ENCODE peak calls at places on chromosomes 2 and 18, in five cellular contexts. One of them, this sample, is unnamed.
A peak's percentile ranks its signal among the peaks of the same experiment; 100 is the strongest.

GRCh38 chr18:3877678-3878077 is 427.7 kb downstream of the TGIF1 start:
- DNase-seq in caudate nucleus: no peak
- DNase-seq in stimulated activated CD4-positive, alpha-beta T cell treated with anti-CD3 and anti-CD28 coated beads, Interleukin-12 subunit alpha, Interleukin-12 subunit beta, amount 100 ng/mL, for 24 hours: no peak
- DNase-seq in activated naive CD8-positive, alpha-beta T cell treated with anti-CD3 and anti-CD28 coated beads for 36 hours: no peak
- DNase-seq in astrocyte of the spinal cord: no peak
- DNase-seq in this sample: no peak

GRCh38 chr2:240230424-240230945 is 90.0 kb upstream of the OTOS start:
- DNase-seq in caudate nucleus: no peak
- DNase-seq in stimulated activated CD4-positive, alpha-beta T cell treated with anti-CD3 and anti-CD28 coated beads, Interleukin-12 subunit alpha, Interleukin-12 subunit beta, amount 100 ng/mL, for 24 hours: no peak
- DNase-seq in activated naive CD8-positive, alpha-beta T cell treated with anti-CD3 and anti-CD28 coated beads for 36 hours: no peak
- DNase-seq in astrocyte of the spinal cord: no peak
- DNase-seq in this sample: no peak

GRCh38 chr2:187497858-187498463 is 49.9 kb upstream of the CALCRL start:
- DNase-seq in caudate nucleus: no peak
- DNase-seq in stimulated activated CD4-positive, alpha-beta T cell treated with anti-CD3 and anti-CD28 coated beads, Interleukin-12 subunit alpha, Interleukin-12 subunit beta, amount 100 ng/mL, for 24 hours: no peak
- DNase-seq in activated naive CD8-positive, alpha-beta T cell treated with anti-CD3 and anti-CD28 coated beads for 36 hours: no peak
- DNase-seq in astrocyte of the spinal cord: peak; percentile 34
- DNase-seq in this sample: no peak

GRCh38 chr18:9763876-9764605 is 55.9 kb downstream of the RAB31 start:
- DNase-seq in caudate nucleus: no peak
- DNase-seq in stimulated activated CD4-positive, alpha-beta T cell treated with anti-CD3 and anti-CD28 coated beads, Interleukin-12 subunit alpha, Interleukin-12 subunit beta, amount 100 ng/mL, for 24 hours: no peak
- DNase-seq in activated naive CD8-positive, alpha-beta T cell treated with anti-CD3 and anti-CD28 coated beads for 36 hours: no peak
- DNase-seq in astrocyte of the spinal cord: no peak
- DNase-seq in this sample: no peak

GRCh38 chr2:191889924-191890323 is 43.0 kb upstream of the CAVIN2 start:
- DNase-seq in caudate nucleus: no peak
- DNase-seq in stimulated activated CD4-positive, alpha-beta T cell treated with anti-CD3 and anti-CD28 coated beads, Interleukin-12 subunit alpha, Interleukin-12 subunit beta, amount 100 ng/mL, for 24 hours: no peak
- DNase-seq in activated naive CD8-positive, alpha-beta T cell treated with anti-CD3 and anti-CD28 coated beads for 36 hours: no peak
- DNase-seq in astrocyte of the spinal cord: no peak
- DNase-seq in this sample: no peak

GRCh38 chr2:86174445-86174844 is 20.8 kb downstream of the IMMT start:
- DNase-seq in caudate nucleus: no peak
- DNase-seq in stimulated activated CD4-positive, alpha-beta T cell treated with anti-CD3 and anti-CD28 coated beads, Interleukin-12 subunit alpha, Interleukin-12 subunit beta, amount 100 ng/mL, for 24 hours: no peak
- DNase-seq in activated naive CD8-positive, alpha-beta T cell treated with anti-CD3 and anti-CD28 coated beads for 36 hours: no peak
- DNase-seq in astrocyte of the spinal cord: no peak
- DNase-seq in this sample: no peak

GRCh38 chr2:66885775-66886402 is 451.0 kb downstream of the MEIS1 start:
- DNase-seq in caudate nucleus: no peak
- DNase-seq in stimulated activated CD4-positive, alpha-beta T cell treated with anti-CD3 and anti-CD28 coated beads, Interleukin-12 subunit alpha, Interleukin-12 subunit beta, amount 100 ng/mL, for 24 hours: no peak
- DNase-seq in activated naive CD8-positive, alpha-beta T cell treated with anti-CD3 and anti-CD28 coated beads for 36 hours: no peak
- DNase-seq in astrocyte of the spinal cord: no peak
- DNase-seq in this sample: no peak

GRCh38 chr2:197185676-197186075 is 124.9 kb downstream of the ANKRD44 start:
- DNase-seq in caudate nucleus: no peak
- DNase-seq in stimulated activated CD4-positive, alpha-beta T cell treated with anti-CD3 and anti-CD28 coated beads, Interleukin-12 subunit alpha, Interleukin-12 subunit beta, amount 100 ng/mL, for 24 hours: no peak
- DNase-seq in activated naive CD8-positive, alpha-beta T cell treated with anti-CD3 and anti-CD28 coated beads for 36 hours: no peak
- DNase-seq in astrocyte of the spinal cord: no peak
- DNase-seq in this sample: no peak

GRCh38 chr2:154908312-154908711 is 209.8 kb downstream of the KCNJ3 start:
- DNase-seq in caudate nucleus: no peak
- DNase-seq in stimulated activated CD4-positive, alpha-beta T cell treated with anti-CD3 and anti-CD28 coated beads, Interleukin-12 subunit alpha, Interleukin-12 subunit beta, amount 100 ng/mL, for 24 hours: no peak
- DNase-seq in activated naive CD8-positive, alpha-beta T cell treated with anti-CD3 and anti-CD28 coated beads for 36 hours: no peak
- DNase-seq in astrocyte of the spinal cord: no peak
- DNase-seq in this sample: no peak

GRCh38 chr2:2909086-2910035 is 468.3 kb downstream of the EIPR1 start:
- DNase-seq in caudate nucleus: no peak
- DNase-seq in stimulated activated CD4-positive, alpha-beta T cell treated with anti-CD3 and anti-CD28 coated beads, Interleukin-12 subunit alpha, Interleukin-12 subunit beta, amount 100 ng/mL, for 24 hours: no peak
- DNase-seq in activated naive CD8-positive, alpha-beta T cell treated with anti-CD3 and anti-CD28 coated beads for 36 hours: no peak
- DNase-seq in astrocyte of the spinal cord: no peak
- DNase-seq in this sample: no peak

GRCh38 chr18:61850756-61851155 is 42.1 kb downstream of the RNF152 start:
- DNase-seq in caudate nucleus: no peak
- DNase-seq in stimulated activated CD4-positive, alpha-beta T cell treated with anti-CD3 and anti-CD28 coated beads, Interleukin-12 subunit alpha, Interleukin-12 subunit beta, amount 100 ng/mL, for 24 hours: no peak
- DNase-seq in activated naive CD8-positive, alpha-beta T cell treated with anti-CD3 and anti-CD28 coated beads for 36 hours: no peak
- DNase-seq in astrocyte of the spinal cord: no peak
- DNase-seq in this sample: no peak

GRCh38 chr2:43818761-43819160 is 19.9 kb downstream of the ABCG5 start:
- DNase-seq in caudate nucleus: no peak
- DNase-seq in stimulated activated CD4-positive, alpha-beta T cell treated with anti-CD3 and anti-CD28 coated beads, Interleukin-12 subunit alpha, Interleukin-12 subunit beta, amount 100 ng/mL, for 24 hours: no peak
- DNase-seq in activated naive CD8-positive, alpha-beta T cell treated with anti-CD3 and anti-CD28 coated beads for 36 hours: peak; percentile 22
- DNase-seq in astrocyte of the spinal cord: peak; percentile 34
- DNase-seq in this sample: no peak

GRCh38 chr2:239756392-239757153 is 268.6 kb downstream of the NDUFA10 start:
- DNase-seq in caudate nucleus: peak; percentile 62
- DNase-seq in stimulated activated CD4-positive, alpha-beta T cell treated with anti-CD3 and anti-CD28 coated beads, Interleukin-12 subunit alpha, Interleukin-12 subunit beta, amount 100 ng/mL, for 24 hours: no peak
- DNase-seq in activated naive CD8-positive, alpha-beta T cell treated with anti-CD3 and anti-CD28 coated beads for 36 hours: no peak
- DNase-seq in astrocyte of the spinal cord: peak; percentile 5
- DNase-seq in this sample: no peak

GRCh38 chr2:240789501-240790369 is 30.3 kb downstream of the KIF1A start:
- DNase-seq in caudate nucleus: no peak
- DNase-seq in stimulated activated CD4-positive, alpha-beta T cell treated with anti-CD3 and anti-CD28 coated beads, Interleukin-12 subunit alpha, Interleukin-12 subunit beta, amount 100 ng/mL, for 24 hours: no peak
- DNase-seq in activated naive CD8-positive, alpha-beta T cell treated with anti-CD3 and anti-CD28 coated beads for 36 hours: no peak
- DNase-seq in astrocyte of the spinal cord: no peak
- DNase-seq in this sample: no peak

GRCh38 chr18:7927119-7927518 is 360.0 kb downstream of the PTPRM start:
- DNase-seq in caudate nucleus: no peak
- DNase-seq in stimulated activated CD4-positive, alpha-beta T cell treated with anti-CD3 and anti-CD28 coated beads, Interleukin-12 subunit alpha, Interleukin-12 subunit beta, amount 100 ng/mL, for 24 hours: no peak
- DNase-seq in activated naive CD8-positive, alpha-beta T cell treated with anti-CD3 and anti-CD28 coated beads for 36 hours: no peak
- DNase-seq in astrocyte of the spinal cord: no peak
- DNase-seq in this sample: no peak

GRCh38 chr2:233049194-233049761 is 10.9 kb upstream of the INPP5D start:
- DNase-seq in caudate nucleus: no peak
- DNase-seq in stimulated activated CD4-positive, alpha-beta T cell treated with anti-CD3 and anti-CD28 coated beads, Interleukin-12 subunit alpha, Interleukin-12 subunit beta, amount 100 ng/mL, for 24 hours: no peak
- DNase-seq in activated naive CD8-positive, alpha-beta T cell treated with anti-CD3 and anti-CD28 coated beads for 36 hours: no peak
- DNase-seq in astrocyte of the spinal cord: no peak
- DNase-seq in this sample: no peak

GRCh38 chr2:240639566-240639965 is 14.3 kb downstream of the GPR35 start:
- DNase-seq in caudate nucleus: no peak
- DNase-seq in stimulated activated CD4-positive, alpha-beta T cell treated with anti-CD3 and anti-CD28 coated beads, Interleukin-12 subunit alpha, Interleukin-12 subunit beta, amount 100 ng/mL, for 24 hours: no peak
- DNase-seq in activated naive CD8-positive, alpha-beta T cell treated with anti-CD3 and anti-CD28 coated beads for 36 hours: no peak
- DNase-seq in astrocyte of the spinal cord: no peak
- DNase-seq in this sample: no peak

GRCh38 chr2:30421551-30422436 is 25.3 kb upstream of the LCLAT1 start:
- DNase-seq in caudate nucleus: no peak
- DNase-seq in stimulated activated CD4-positive, alpha-beta T cell treated with anti-CD3 and anti-CD28 coated beads, Interleukin-12 subunit alpha, Interleukin-12 subunit beta, amount 100 ng/mL, for 24 hours: no peak
- DNase-seq in activated naive CD8-positive, alpha-beta T cell treated with anti-CD3 and anti-CD28 coated beads for 36 hours: peak; percentile 44
- DNase-seq in astrocyte of the spinal cord: peak; percentile 92
- DNase-seq in this sample: peak; percentile 22

GRCh38 chr2:60347781-60348180 is 205.7 kb downstream of the BCL11A start:
- DNase-seq in caudate nucleus: no peak
- DNase-seq in stimulated activated CD4-positive, alpha-beta T cell treated with anti-CD3 and anti-CD28 coated beads, Interleukin-12 subunit alpha, Interleukin-12 subunit beta, amount 100 ng/mL, for 24 hours: no peak
- DNase-seq in activated naive CD8-positive, alpha-beta T cell treated with anti-CD3 and anti-CD28 coated beads for 36 hours: no peak
- DNase-seq in astrocyte of the spinal cord: no peak
- DNase-seq in this sample: no peak

This sample was measured in GM20000.